ENCODE peak calls at places on chromosomes 4 and X, in seven cellular contexts. R is smooth muscle cell of the brain vasculature; M is EL; I is kidney tubule cell; A is neuronal stem cell; W is ovary; V is stimulated activated CD8-positive, alpha-beta memory T cell treated with anti-CD3 and anti-CD28 coated beads, Interleukin-12 subunit alpha, Interleukin-12 subunit beta, amount 100 ng/mL, for 4 hours. Z is an unnamed sample.

GRCh38 chr4:68360570-68360969 is 10.7 kb upstream of the YTHDC1 start:
- DNase-seq in R (no peak), M (no peak), I (peak; percentile 80), A (no peak), W (no peak), V (no peak), Z (no peak)

GRCh38 chr4:88718098-88718497 is 20.5 kb upstream of the NAP1L5 start:
- DNase-seq in R (no peak), M (no peak), I (no peak), A (no peak), W (no peak), V (no peak), Z (no peak)

GRCh38 chr4:137451150-137451850 is 81.0 kb downstream of the PCDH18 start:
- DNase-seq in R (no peak), M (no peak), I (no peak), A (no peak), W (no peak), V (no peak), Z (no peak)

GRCh38 chr4:168221298-168221697 is 97.3 kb downstream of the DDX60 start:
- DNase-seq in R (peak; percentile 57), M (peak; percentile 83), I (peak; percentile 73), A (no peak), W (no peak), V (no peak), Z (no peak)

GRCh38 chr4:78592104-78592783 is 40.7 kb downstream of the ANXA3 start:
- DNase-seq in R (no peak), M (no peak), I (peak; percentile 17), A (no peak), W (no peak), V (no peak), Z (no peak)

GRCh38 chr4:142035556-142035955 is 399.2 kb downstream of the IL15 start:
- DNase-seq in R (no peak), M (no peak), I (peak; percentile 20), A (no peak), W (no peak), V (no peak), Z (no peak)

GRCh38 chrX:24874604-24875247 is 141.0 kb downstream of the ARX start:
- DNase-seq in R (no peak), M (no peak), I (no peak), A (no peak), W (no peak), V (no peak), Z (no peak)

GRCh38 chr4:162408309-162408708 is 244.5 kb upstream of the FSTL5 start:
- DNase-seq in R (no peak), M (no peak), I (no peak), A (no peak), W (no peak), V (no peak), Z (no peak)

GRCh38 chr4:1562771-1563170 is 121.3 kb downstream of the FAM53A start:
- DNase-seq in R (no peak), M (no peak), I (no peak), A (no peak), W (no peak), V (no peak), Z (no peak)

GRCh38 chr4:76308548-76308947 is 2.0 kb downstream of the STBD1 start:
- DNase-seq in R (no peak), M (no peak), I (peak; percentile 24), A (no peak), W (no peak), V (no peak), Z (no peak)

GRCh38 chr4:66539745-66540144 is 869.5 kb upstream of the EPHA5 start:
- DNase-seq in R (no peak), M (no peak), I (no peak), A (no peak), W (no peak), V (no peak), Z (no peak)

GRCh38 chr4:120703908-120704307 is 218.6 kb downstream of the PRDM5 start:
- DNase-seq in R (no peak), M (no peak), I (no peak), A (no peak), W (no peak), V (no peak), Z (no peak)